ENCODE peak calls at places on chromosome 10, in nine cellular contexts. One of them, this sample, is unnamed.

GRCh38 chr10:13942030-13942429 is 355.3 kb downstream of the PRPF18 start:
- DNase-seq in BJ: no peak
- DNase-seq in NCI-H1694: no peak
- DNase-seq in colonic mucosa: no peak
- DNase-seq in psoas muscle: no peak
- DNase-seq in activated T-cell treated with anti-CD3 and anti-CD28 coated beads for 24 hours: no peak
- DNase-seq in NB4: no peak
- DNase-seq in anterior cingulate cortex: no peak
- DNase-seq in HuH-7: no peak
- DNase-seq in this sample: no peak

GRCh38 chr10:84158061-84158460 is 15.5 kb upstream of the GPR15LG start:
- DNase-seq in NCI-H1694: no peak
- DNase-seq in psoas muscle: no peak
- DNase-seq in HuH-7: no peak
- DNase-seq in anterior cingulate cortex: no peak
- DNase-seq in activated T-cell treated with anti-CD3 and anti-CD28 coated beads for 24 hours: no peak
- DNase-seq in NB4: peak; percentile 34
- DNase-seq in BJ: no peak
- DNase-seq in colonic mucosa: no peak
- DNase-seq in this sample: peak; percentile 15

GRCh38 chr10:124648738-124649137 is 95.4 kb downstream of the FAM53B start:
- DNase-seq in anterior cingulate cortex: peak; percentile 77
- DNase-seq in psoas muscle: peak; percentile 82
- DNase-seq in HuH-7: no peak
- DNase-seq in colonic mucosa: peak; percentile 55
- DNase-seq in NB4: peak; percentile 96
- DNase-seq in NCI-H1694: no peak
- DNase-seq in BJ: no peak
- DNase-seq in activated T-cell treated with anti-CD3 and anti-CD28 coated beads for 24 hours: peak; percentile 54
- DNase-seq in this sample: no peak

GRCh38 chr10:78931333-78932083 is 137.3 kb upstream of the ZMIZ1 start:
- DNase-seq in colonic mucosa: peak; percentile 39
- DNase-seq in activated T-cell treated with anti-CD3 and anti-CD28 coated beads for 24 hours: no peak
- DNase-seq in psoas muscle: peak; percentile 79
- DNase-seq in BJ: peak; percentile 89
- DNase-seq in HuH-7: no peak
- DNase-seq in NCI-H1694: no peak
- DNase-seq in anterior cingulate cortex: no peak
- DNase-seq in NB4: no peak
- DNase-seq in this sample: no peak

GRCh38 chr10:6990891-6991290 is 410.8 kb upstream of the PRKCQ start:
- DNase-seq in activated T-cell treated with anti-CD3 and anti-CD28 coated beads for 24 hours: no peak
- DNase-seq in colonic mucosa: no peak
- DNase-seq in psoas muscle: no peak
- DNase-seq in BJ: no peak
- DNase-seq in NCI-H1694: no peak
- DNase-seq in NB4: peak; percentile 37
- DNase-seq in HuH-7: no peak
- DNase-seq in anterior cingulate cortex: no peak
- DNase-seq in this sample: no peak

GRCh38 chr10:100204370-100204769 is 18.5 kb upstream of the ERLIN1 start:
- DNase-seq in NB4: no peak
- DNase-seq in psoas muscle: no peak
- DNase-seq in BJ: no peak
- DNase-seq in HuH-7: no peak
- DNase-seq in NCI-H1694: no peak
- DNase-seq in activated T-cell treated with anti-CD3 and anti-CD28 coated beads for 24 hours: no peak
- DNase-seq in colonic mucosa: no peak
- DNase-seq in anterior cingulate cortex: no peak
- DNase-seq in this sample: no peak

GRCh38 chr10:122461367-122461728 is at the start of gene HTRA1:
- DNase-seq in BJ: no peak
- DNase-seq in NB4: no peak
- DNase-seq in psoas muscle: peak; percentile 84
- DNase-seq in NCI-H1694: no peak
- DNase-seq in colonic mucosa: peak; percentile 63
- DNase-seq in activated T-cell treated with anti-CD3 and anti-CD28 coated beads for 24 hours: no peak
- DNase-seq in anterior cingulate cortex: peak; percentile 91
- DNase-seq in HuH-7: peak; percentile 70
- DNase-seq in this sample: no peak

GRCh38 chr10:61529208-61529607 is 76.0 kb upstream of the TMEM26 start:
- DNase-seq in psoas muscle: no peak
- DNase-seq in NB4: no peak
- DNase-seq in BJ: no peak
- DNase-seq in anterior cingulate cortex: no peak
- DNase-seq in NCI-H1694: no peak
- DNase-seq in HuH-7: no peak
- DNase-seq in activated T-cell treated with anti-CD3 and anti-CD28 coated beads for 24 hours: no peak
- DNase-seq in colonic mucosa: no peak
- DNase-seq in this sample: no peak

GRCh38 chr10:49109669-49110335 is 5.5 kb downstream of the VSTM4 start:
- DNase-seq in colonic mucosa: peak; percentile 49
- DNase-seq in activated T-cell treated with anti-CD3 and anti-CD28 coated beads for 24 hours: no peak
- DNase-seq in anterior cingulate cortex: peak; percentile 10
- DNase-seq in NB4: no peak
- DNase-seq in psoas muscle: peak; percentile 64
- DNase-seq in HuH-7: no peak
- DNase-seq in BJ: peak; percentile 57
- DNase-seq in NCI-H1694: no peak
- DNase-seq in this sample: no peak

GRCh38 chr10:62248465-62248864 is 20.2 kb downstream of the RTKN2 start:
- DNase-seq in psoas muscle: no peak
- DNase-seq in BJ: no peak
- DNase-seq in NCI-H1694: peak; percentile 1
- DNase-seq in HuH-7: no peak
- DNase-seq in NB4: peak; percentile 31
- DNase-seq in colonic mucosa: no peak
- DNase-seq in anterior cingulate cortex: no peak
- DNase-seq in activated T-cell treated with anti-CD3 and anti-CD28 coated beads for 24 hours: no peak
- DNase-seq in this sample: no peak

GRCh38 chr10:129123428-129123827 is 343.6 kb upstream of the MGMT start:
- DNase-seq in anterior cingulate cortex: no peak
- DNase-seq in HuH-7: no peak
- DNase-seq in NB4: no peak
- DNase-seq in psoas muscle: no peak
- DNase-seq in colonic mucosa: no peak
- DNase-seq in activated T-cell treated with anti-CD3 and anti-CD28 coated beads for 24 hours: no peak
- DNase-seq in BJ: no peak
- DNase-seq in NCI-H1694: no peak
- DNase-seq in this sample: no peak

GRCh38 chr10:32961343-32961891 is 3.4 kb upstream of the ITGB1 start:
- DNase-seq in NCI-H1694: no peak
- DNase-seq in psoas muscle: no peak
- DNase-seq in activated T-cell treated with anti-CD3 and anti-CD28 coated beads for 24 hours: no peak
- DNase-seq in colonic mucosa: no peak
- DNase-seq in anterior cingulate cortex: no peak
- DNase-seq in BJ: no peak
- DNase-seq in HuH-7: no peak
- DNase-seq in NB4: no peak
- DNase-seq in this sample: no peak

GRCh38 chr10:52250562-52250961 is 63.5 kb upstream of the DKK1 start:
- DNase-seq in activated T-cell treated with anti-CD3 and anti-CD28 coated beads for 24 hours: no peak
- DNase-seq in anterior cingulate cortex: no peak
- DNase-seq in colonic mucosa: no peak
- DNase-seq in HuH-7: no peak
- DNase-seq in BJ: no peak
- DNase-seq in NB4: no peak
- DNase-seq in psoas muscle: no peak
- DNase-seq in NCI-H1694: no peak
- DNase-seq in this sample: no peak

GRCh38 chr10:44958196-44958896 is 1.3 kb upstream of the RASSF4 start:
- DNase-seq in activated T-cell treated with anti-CD3 and anti-CD28 coated beads for 24 hours: no peak
- DNase-seq in NB4: no peak
- DNase-seq in HuH-7: no peak
- DNase-seq in BJ: peak; percentile 9
- DNase-seq in colonic mucosa: peak; percentile 18
- DNase-seq in anterior cingulate cortex: no peak
- DNase-seq in psoas muscle: no peak
- DNase-seq in NCI-H1694: no peak
- DNase-seq in this sample: no peak

GRCh38 chr10:122468220-122468922 is 7.0 kb downstream of the HTRA1 start:
- DNase-seq in psoas muscle: no peak
- DNase-seq in HuH-7: no peak
- DNase-seq in NB4: no peak
- DNase-seq in colonic mucosa: no peak
- DNase-seq in activated T-cell treated with anti-CD3 and anti-CD28 coated beads for 24 hours: no peak
- DNase-seq in BJ: no peak
- DNase-seq in NCI-H1694: no peak
- DNase-seq in anterior cingulate cortex: no peak
- DNase-seq in this sample: no peak

GRCh38 chr10:19788075-19788686 is 28.1 kb upstream of the PLXDC2 start:
- DNase-seq in NB4: peak; percentile 31
- DNase-seq in colonic mucosa: peak; percentile 34
- DNase-seq in activated T-cell treated with anti-CD3 and anti-CD28 coated beads for 24 hours: no peak
- DNase-seq in anterior cingulate cortex: no peak
- DNase-seq in NCI-H1694: no peak
- DNase-seq in HuH-7: no peak
- DNase-seq in BJ: peak; percentile 8
- DNase-seq in psoas muscle: no peak
- DNase-seq in this sample: no peak

This sample was measured in GM13976.